ENCODE peak calls at places on chromosome 13, in ten cellular contexts. K, Q, Y, H, U, F, T, R, V and D are unnamed samples.

GRCh38 chr13:110412132-110412912 is 105.2 kb downstream of the COL4A2 start:
- DNase-seq in V (peak), Q (no peak), T (peak), K (peak), Y (peak), R (peak), H (peak), U (peak), F (peak), D (peak)

GRCh38 chr13:49240017-49240416 is 7.7 kb upstream of the CDADC1 start:
- DNase-seq in Q (peak), F (peak), K (no peak), T (no peak), R (peak), H (no peak), Y (peak), U (no peak), V (peak), D (no peak)

GRCh38 chr13:110257408-110257807 is 49.5 kb downstream of the COL4A1 start:
- DNase-seq in U (peak), T (no peak), K (no peak), F (no peak), V (no peak), R (no peak), H (no peak), Q (no peak), Y (no peak), D (no peak)

GRCh38 chr13:110106726-110107125 is 200.2 kb downstream of the COL4A1 start:
- DNase-seq in U (no peak), Y (peak), H (no peak), Q (no peak), R (no peak), K (no peak), T (no peak), F (no peak), V (peak), D (no peak)

GRCh38 chr13:101018720-101019119 is 344.1 kb upstream of the TMTC4 start:
- DNase-seq in T (no peak), Y (no peak), K (no peak), Q (no peak), U (no peak), R (peak), V (peak), H (peak), F (peak), D (peak)

GRCh38 chr13:60612593-60612992 is 215.6 kb downstream of the TDRD3 start:
- DNase-seq in F (no peak), V (peak), H (no peak), Y (no peak), K (no peak), T (no peak), R (no peak), Q (no peak), U (no peak), D (no peak)

GRCh38 chr13:44273991-44274810 is 99.4 kb upstream of the SERP2 start:
- DNase-seq in H (no peak), F (peak), R (peak), V (peak), Y (no peak), T (no peak), U (peak), Q (no peak), K (no peak), D (no peak)

GRCh38 chr13:100208596-100208995 is 119.7 kb downstream of the PCCA start:
- DNase-seq in Y (no peak), V (no peak), K (no peak), U (no peak), F (peak), R (no peak), T (no peak), Q (no peak), H (no peak), D (no peak)

GRCh38 chr13:51262501-51263211 is 40.5 kb downstream of the FAM124A start:
- DNase-seq in Q (no peak), H (no peak), R (no peak), U (no peak), V (no peak), T (no peak), Y (no peak), K (no peak), F (no peak), D (no peak)

GRCh38 chr13:21657538-21657937 is 13.3 kb upstream of the FGF9 start:
- DNase-seq in U (no peak), V (peak), Q (no peak), R (peak), K (no peak), T (no peak), F (peak), H (no peak), Y (no peak), D (no peak)

GRCh38 chr13:101382701-101383100 is 33.6 kb downstream of the NALCN start:
- DNase-seq in U (no peak), V (no peak), Q (no peak), T (no peak), Y (no peak), H (no peak), R (no peak), K (no peak), F (no peak), D (no peak)

GRCh38 chr13:73138276-73138950 is 79.6 kb downstream of the KLF5 start:
- DNase-seq in T (no peak), H (no peak), F (peak), Q (no peak), K (no peak), V (peak), U (no peak), Y (no peak), R (peak), D (no peak)

GRCh38 chr13:45674908-45675307 is 27.2 kb upstream of the CBY2 start:
- DNase-seq in Y (no peak), U (no peak), K (no peak), V (peak), Q (no peak), H (peak), T (no peak), R (peak), F (peak), D (peak)

GRCh38 chr13:49996166-49996915 is 501 bp upstream of the TRIM13 start:
- DNase-seq in R (peak), U (peak), K (peak), T (peak), Y (peak), F (peak), V (peak), H (no peak), Q (peak), D (peak)

GRCh38 chr13:113369189-113369588 is 5.3 kb upstream of the GRTP1 start:
- DNase-seq in R (no peak), T (no peak), K (peak), V (no peak), H (no peak), Y (no peak), Q (no peak), U (peak), F (no peak), D (no peak)

GRCh38 chr13:48161530-48162179 is 66.8 kb upstream of the MED4 start:
- DNase-seq in F (no peak), Q (no peak), V (no peak), U (peak), T (peak), H (no peak), R (no peak), K (peak), Y (peak), D (no peak)

GRCh38 chr13:73740681-73741080 is 393.5 kb downstream of the KLF12 start:
- DNase-seq in Q (no peak), R (no peak), K (no peak), T (no peak), U (no peak), F (peak), Y (peak), H (no peak), V (peak), D (peak)

GRCh38 chr13:112183544-112184145 is 116.7 kb downstream of the SOX1 start:
- DNase-seq in Q (no peak), H (no peak), F (no peak), Y (no peak), R (no peak), U (no peak), K (no peak), V (no peak), T (no peak), D (no peak)

GRCh38 chr13:114088863-114089262 is 43.6 kb downstream of the RASA3 start:
- DNase-seq in H (no peak), F (no peak), T (no peak), K (no peak), Q (no peak), V (no peak), R (no peak), U (peak), Y (no peak), D (no peak)

GRCh38 chr13:72565893-72566292 is 161.5 kb downstream of the MZT1 start:
- DNase-seq in T (no peak), V (peak), H (no peak), K (no peak), Y (no peak), Q (no peak), F (peak), U (no peak), R (peak), D (no peak)

GRCh38 chr13:52187029-52187423 is 27.6 kb upstream of the NEK3 start:
- DNase-seq in T (no peak), V (no peak), H (no peak), Q (no peak), Y (no peak), R (no peak), U (no peak), F (no peak), K (no peak), D (no peak)

GRCh38 chr13:76969488-76970365 is 21.4 kb downstream of the ACOD1 start:
- DNase-seq in F (peak), U (no peak), K (no peak), Q (no peak), R (peak), Y (no peak), T (no peak), V (no peak), H (no peak), D (no peak)

GRCh38 chr13:55007681-55008080 is 1979.1 kb downstream of the OLFM4 start:
- DNase-seq in H (no peak), U (no peak), Q (no peak), Y (no peak), F (no peak), K (no peak), R (no peak), T (no peak), V (no peak), D (no peak)

GRCh38 chr13:50617134-50617721 is 226.3 kb downstream of the DLEU7 start:
- DNase-seq in R (peak), K (no peak), V (peak), U (no peak), Y (no peak), H (peak), T (no peak), Q (no peak), F (peak), D (peak)

GRCh38 chr13:35714096-35714495 is 237.6 kb upstream of the MAB21L1 start:
- DNase-seq in F (no peak), T (no peak), Y (no peak), H (no peak), K (no peak), U (no peak), Q (no peak), R (no peak), V (no peak), D (no peak)

GRCh38 chr13:43787998-43788397 is 1.2 kb upstream of the ENOX1 start:
- DNase-seq in V (peak), H (no peak), F (peak), K (no peak), R (peak), Y (peak), U (no peak), T (no peak), Q (no peak), D (no peak)

GRCh38 chr13:32334676-32335075 is 19.4 kb downstream of the BRCA2 start:
- DNase-seq in R (no peak), H (no peak), Y (no peak), T (no peak), K (no peak), V (peak), F (peak), U (no peak), Q (no peak), D (no peak)

GRCh38 chr13:82654851-82655517 is 1227.3 kb downstream of the SLITRK1 start:
- DNase-seq in T (peak), H (peak), U (peak), Y (no peak), Q (no peak), V (peak), R (peak), K (peak), F (peak), D (no peak)

GRCh38 chr13:82655518-82655855 is 1226.8 kb downstream of the SLITRK1 start:
- DNase-seq in K (no peak), Y (no peak), V (no peak), H (no peak), R (no peak), T (no peak), F (no peak), Q (no peak), U (no peak), D (no peak)

GRCh38 chr13:82657471-82657870 is 1224.8 kb downstream of the SLITRK1 start:
- DNase-seq in V (no peak), R (no peak), Y (no peak), T (no peak), U (no peak), Q (no peak), K (no peak), H (no peak), F (no peak), D (no peak)

GRCh38 chr13:82654143-82654542 is 1228.1 kb downstream of the SLITRK1 start:
- DNase-seq in V (no peak), H (no peak), Y (no peak), K (no peak), F (no peak), Q (no peak), R (no peak), T (no peak), U (no peak), D (no peak)
- H3K4me3 ChIP-seq in V (no peak), H (no peak), Y (no peak), K (no peak), F (no peak), Q (no peak), R (no peak), T (no peak), U (no peak), D (no peak)

DNA sequence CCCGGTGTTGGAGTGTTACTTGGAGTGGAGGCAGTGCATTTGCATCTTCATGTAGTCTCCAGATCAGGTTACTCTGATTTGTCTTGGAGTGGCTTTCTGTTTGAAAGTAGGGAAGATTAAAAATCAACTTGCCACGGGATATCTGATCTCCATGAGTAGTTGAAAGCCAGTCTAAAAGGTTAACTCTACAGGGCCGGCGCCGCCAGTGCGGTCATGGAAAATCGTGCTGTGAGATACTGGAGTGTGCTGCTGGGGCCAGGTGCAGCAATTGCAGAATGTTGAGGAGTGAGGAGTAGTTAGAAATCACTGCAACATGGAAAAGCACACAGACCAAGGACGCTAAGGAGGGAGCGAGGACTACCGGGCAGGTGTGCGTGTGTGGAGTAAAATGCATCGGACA is 175.0 kb downstream of the STK24 start:
- DNase-seq in H (no peak), K (no peak), Y (no peak), V (no peak), U (no peak), F (no peak), R (no peak), Q (no peak), T (no peak), D (no peak)
- H3K4me3 ChIP-seq in H (no peak), K (no peak), Y (no peak), V (no peak), U (no peak), F (no peak), R (no peak), Q (no peak), T (no peak), D (no peak)

DNA sequence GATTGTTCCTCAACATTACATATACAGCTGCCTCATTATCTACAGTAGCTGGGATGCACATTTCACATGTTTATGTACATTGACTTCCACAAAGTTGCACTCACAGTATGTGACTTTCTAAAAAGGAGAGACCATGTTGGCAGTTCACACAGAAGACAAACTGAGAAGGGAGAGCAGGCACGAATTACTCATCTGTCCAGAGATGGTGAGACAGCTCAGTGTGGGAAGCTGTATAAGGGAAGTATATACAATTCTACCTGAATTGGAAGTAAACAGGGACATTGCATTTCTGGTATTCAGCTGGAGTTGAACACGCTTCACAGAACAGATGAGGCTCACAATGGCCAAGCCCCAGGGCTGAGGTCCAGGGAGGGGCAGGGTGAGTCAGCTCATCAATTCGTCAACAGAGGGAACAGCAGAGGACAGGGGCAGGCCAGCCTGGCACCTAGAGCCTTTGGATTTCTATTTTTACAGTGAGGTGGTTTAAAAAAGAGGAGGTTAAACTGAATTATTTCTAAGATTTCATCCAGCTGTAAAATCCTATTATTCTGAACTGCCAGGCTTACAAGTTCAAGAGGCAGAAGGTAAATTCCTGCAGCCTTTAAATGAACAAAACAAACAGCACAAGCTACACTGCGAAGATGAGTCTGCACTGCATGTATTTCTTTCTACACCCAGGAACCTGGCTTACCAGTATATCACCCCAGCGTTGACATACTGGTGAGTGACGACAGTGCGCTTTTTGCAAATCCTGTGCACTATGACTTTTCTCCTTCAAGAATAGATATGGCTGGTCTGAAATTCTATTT is 9.8 kb downstream of the PARP4 start:
- DNase-seq in K (no peak), V (peak), R (peak), H (no peak), Y (no peak), T (no peak), U (no peak), F (peak), Q (no peak), D (peak)
- H3K4me3 ChIP-seq in K (no peak), V (no peak), R (no peak), H (no peak), Y (no peak), T (no peak), U (no peak), F (no peak), Q (no peak), D (no peak)

DNA sequence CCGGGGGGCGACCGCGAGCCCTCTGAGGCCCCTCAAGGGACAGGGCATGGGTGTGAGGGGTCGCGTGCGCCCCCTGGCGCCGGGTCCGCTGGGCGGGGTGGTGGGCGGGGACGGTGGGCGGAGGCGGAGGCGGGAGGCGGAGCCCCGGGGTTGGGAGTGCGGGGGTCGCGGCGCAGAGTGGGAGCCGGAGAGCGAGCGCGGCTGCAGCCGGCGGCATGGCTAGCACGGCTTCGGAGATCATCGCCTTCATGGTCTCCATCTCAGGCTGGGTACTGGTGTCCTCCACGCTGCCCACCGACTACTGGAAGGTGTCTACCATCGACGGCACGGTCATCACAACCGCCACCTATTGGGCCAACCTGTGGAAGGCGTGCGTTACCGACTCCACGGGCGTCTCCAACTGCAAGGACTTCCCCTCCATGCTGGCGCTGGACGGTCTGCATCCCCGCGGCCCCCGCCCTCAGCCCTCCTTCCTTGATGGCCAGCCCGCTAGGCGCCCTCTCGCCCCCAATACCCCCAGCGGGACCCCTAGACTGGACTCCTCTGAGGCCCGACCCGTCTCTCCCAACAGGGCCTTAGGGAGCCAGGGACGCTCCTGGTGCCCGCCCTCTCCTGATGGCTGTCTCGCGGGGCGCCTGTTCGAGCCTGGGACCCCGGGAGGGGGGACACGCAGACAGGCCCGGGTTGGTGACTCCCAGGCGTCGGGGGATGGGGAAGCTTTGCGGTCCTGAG is at the start of gene CLDN10:
- DNase-seq in Q (no peak), T (no peak), H (no peak), V (no peak), R (no peak), U (no peak), K (no peak), Y (peak), F (no peak), D (no peak)
- H3K4me3 ChIP-seq in Q (no peak), T (peak), H (no peak), V (no peak), R (no peak), U (peak), K (peak), Y (peak), F (no peak), D (no peak)

GRCh38 chr13:41005709-41006108 is 13.4 kb downstream of the ELF1 start:
- DNase-seq in H (no peak), R (no peak), U (no peak), V (no peak), Q (no peak), Y (no peak), F (no peak), K (no peak), T (no peak), D (no peak)

GRCh38 chr13:41006296-41006695 is 12.8 kb downstream of the ELF1 start:
- DNase-seq in R (no peak), U (no peak), F (no peak), H (no peak), Y (no peak), T (no peak), K (no peak), Q (no peak), V (no peak), D (no peak)

GRCh38 chr13:41007359-41008118 is 11.6 kb downstream of the ELF1 start:
- DNase-seq in T (no peak), K (no peak), R (peak), U (no peak), F (no peak), Y (no peak), H (no peak), Q (no peak), V (no peak), D (no peak)

GRCh38 chr13:41008349-41008980 is 10.7 kb downstream of the ELF1 start:
- DNase-seq in T (no peak), F (peak), H (no peak), R (peak), U (no peak), Q (no peak), K (no peak), V (peak), Y (no peak), D (peak)

DNA sequence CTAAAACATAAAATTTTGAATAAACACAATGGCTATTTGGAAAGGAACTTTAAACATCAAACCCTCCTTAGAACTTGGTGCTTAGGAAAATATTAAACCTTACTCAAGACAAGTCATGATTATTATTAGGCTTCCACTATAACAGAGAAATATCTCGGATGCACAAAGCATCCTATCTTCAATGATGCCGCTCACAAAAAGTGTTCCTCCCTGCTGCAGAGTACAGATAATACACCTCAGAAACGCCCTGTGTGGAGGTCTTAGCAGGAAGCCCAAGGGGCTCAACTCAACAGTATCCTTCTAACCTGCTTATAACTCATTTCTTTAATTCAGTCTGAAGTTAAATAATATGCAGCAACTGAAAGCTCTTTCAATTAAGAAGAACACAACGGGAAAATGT is 12.2 kb downstream of the ELF1 start:
- DNase-seq in F (no peak), R (no peak), K (no peak), U (no peak), V (no peak), Q (no peak), Y (no peak), H (no peak), T (no peak), D (no peak)
- H3K4me3 ChIP-seq in F (no peak), R (no peak), K (no peak), U (no peak), V (no peak), Q (peak), Y (no peak), H (no peak), T (no peak), D (no peak)